ENCODE peak calls at places on chromosomes 7 and 10, in five cellular contexts. One of them, this sample, is unnamed.
A peak's percentile ranks its signal among the peaks of the same experiment; 100 is the strongest.

GRCh38 chr10:62733654-62734293 is 70.7 kb upstream of the ADO start:
- DNase-seq in tibial nerve: no peak
- DNase-seq in uterus: no peak
- DNase-seq in GM12865: no peak
- DNase-seq in dorsolateral prefrontal cortex: no peak
- DNase-seq in this sample: no peak

GRCh38 chr10:24503627-24504320 is 219.9 kb downstream of the ARHGAP21 start:
- DNase-seq in tibial nerve: peak; percentile 51
- DNase-seq in uterus: no peak
- DNase-seq in GM12865: peak; percentile 76
- DNase-seq in dorsolateral prefrontal cortex: no peak
- DNase-seq in this sample: no peak

GRCh38 chr10:84177541-84178386 is 4.2 kb downstream of the GPR15LG start:
- DNase-seq in tibial nerve: no peak
- DNase-seq in uterus: no peak
- DNase-seq in GM12865: peak; percentile 78
- DNase-seq in dorsolateral prefrontal cortex: peak; percentile 57
- DNase-seq in this sample: no peak

GRCh38 chr7:26372211-26372610 is 80.5 kb downstream of the SNX10 start:
- DNase-seq in tibial nerve: no peak
- DNase-seq in uterus: no peak
- DNase-seq in GM12865: no peak
- DNase-seq in dorsolateral prefrontal cortex: no peak
- DNase-seq in this sample: no peak

GRCh38 chr10:63264852-63265617 is 131.9 kb downstream of the NRBF2 start:
- DNase-seq in tibial nerve: peak; percentile 36
- DNase-seq in uterus: no peak
- DNase-seq in GM12865: peak; percentile 75
- DNase-seq in dorsolateral prefrontal cortex: no peak
- DNase-seq in this sample: no peak

GRCh38 chr10:130935897-130936550 is 375.5 kb downstream of the TCERG1L start:
- DNase-seq in tibial nerve: no peak
- DNase-seq in uterus: no peak
- DNase-seq in GM12865: no peak
- DNase-seq in dorsolateral prefrontal cortex: no peak
- DNase-seq in this sample: no peak

GRCh38 chr7:74405191-74405898 is 48.4 kb upstream of the GTF2IRD1 start:
- DNase-seq in tibial nerve: no peak
- DNase-seq in uterus: no peak
- DNase-seq in GM12865: no peak
- DNase-seq in dorsolateral prefrontal cortex: no peak
- DNase-seq in this sample: no peak

GRCh38 chr10:69869291-69869841 is 67.7 kb downstream of the COL13A1 start:
- DNase-seq in tibial nerve: no peak
- DNase-seq in uterus: no peak
- DNase-seq in GM12865: no peak
- DNase-seq in dorsolateral prefrontal cortex: no peak
- DNase-seq in this sample: no peak

GRCh38 chr10:62885656-62886461 is 69.7 kb upstream of the EGR2 start:
- DNase-seq in tibial nerve: no peak
- DNase-seq in uterus: no peak
- DNase-seq in GM12865: no peak
- DNase-seq in dorsolateral prefrontal cortex: no peak
- DNase-seq in this sample: no peak

GRCh38 chr10:97640868-97641811 is 669 bp downstream of the PI4K2A start:
- DNase-seq in tibial nerve: no peak
- DNase-seq in uterus: peak; percentile 16
- DNase-seq in GM12865: peak; percentile 34
- DNase-seq in dorsolateral prefrontal cortex: no peak
- DNase-seq in this sample: no peak

GRCh38 chr10:22619111-22619510 is 95.3 kb downstream of the PIP4K2A start:
- DNase-seq in tibial nerve: no peak
- DNase-seq in uterus: no peak
- DNase-seq in GM12865: no peak
- DNase-seq in dorsolateral prefrontal cortex: no peak
- DNase-seq in this sample: no peak

GRCh38 chr7:37510043-37510634 is 61.5 kb upstream of the ELMO1 start:
- DNase-seq in tibial nerve: no peak
- DNase-seq in uterus: no peak
- DNase-seq in GM12865: peak; percentile 42
- DNase-seq in dorsolateral prefrontal cortex: no peak
- DNase-seq in this sample: no peak

GRCh38 chr7:156549636-156550035 is 90.9 kb upstream of the RNF32 start:
- DNase-seq in tibial nerve: no peak
- DNase-seq in uterus: no peak
- DNase-seq in GM12865: no peak
- DNase-seq in dorsolateral prefrontal cortex: no peak
- DNase-seq in this sample: no peak

GRCh38 chr7:5344342-5344741 is 61.6 kb downstream of the SLC29A4 start:
- DNase-seq in tibial nerve: no peak
- DNase-seq in uterus: no peak
- DNase-seq in GM12865: no peak
- DNase-seq in dorsolateral prefrontal cortex: no peak
- DNase-seq in this sample: no peak

GRCh38 chr7:2931034-2931415 is 86.9 kb upstream of the GNA12 start:
- DNase-seq in tibial nerve: no peak
- DNase-seq in uterus: no peak
- DNase-seq in GM12865: no peak
- DNase-seq in dorsolateral prefrontal cortex: peak; percentile 21
- DNase-seq in this sample: no peak

GRCh38 chr10:308101-308500 is 172.8 kb downstream of the ZMYND11 start:
- DNase-seq in tibial nerve: no peak
- DNase-seq in uterus: no peak
- DNase-seq in GM12865: peak; percentile 39
- DNase-seq in dorsolateral prefrontal cortex: no peak
- DNase-seq in this sample: no peak

GRCh38 chr7:126041472-126041871 is 1111.8 kb upstream of the POT1 start:
- DNase-seq in tibial nerve: no peak
- DNase-seq in uterus: no peak
- DNase-seq in GM12865: no peak
- DNase-seq in dorsolateral prefrontal cortex: no peak
- DNase-seq in this sample: no peak

GRCh38 chr10:34739915-34740314 is 75.2 kb downstream of the PARD3 start:
- DNase-seq in tibial nerve: no peak
- DNase-seq in uterus: peak; percentile 66
- DNase-seq in GM12865: no peak
- DNase-seq in dorsolateral prefrontal cortex: no peak
- DNase-seq in this sample: no peak

GRCh38 chr10:102310356-102311024 is 65.2 kb downstream of the GBF1 start:
- DNase-seq in tibial nerve: no peak
- DNase-seq in uterus: no peak
- DNase-seq in GM12865: no peak
- DNase-seq in dorsolateral prefrontal cortex: no peak
- DNase-seq in this sample: no peak

GRCh38 chr7:103727982-103728610 is 261.4 kb downstream of the RELN start:
- DNase-seq in tibial nerve: no peak
- DNase-seq in uterus: no peak
- DNase-seq in GM12865: no peak
- DNase-seq in dorsolateral prefrontal cortex: no peak
- DNase-seq in this sample: no peak

GRCh38 chr10:103643381-103643780 is 149.9 kb downstream of the NEURL1 start:
- DNase-seq in tibial nerve: no peak
- DNase-seq in uterus: no peak
- DNase-seq in GM12865: no peak
- DNase-seq in dorsolateral prefrontal cortex: no peak
- DNase-seq in this sample: no peak

GRCh38 chr10:84247496-84247895 is 2.6 kb downstream of the RGR start:
- DNase-seq in tibial nerve: no peak
- DNase-seq in uterus: no peak
- DNase-seq in GM12865: no peak
- DNase-seq in dorsolateral prefrontal cortex: no peak
- DNase-seq in this sample: no peak

GRCh38 chr10:128158024-128158795 is 32.0 kb upstream of the MKI67 start:
- DNase-seq in tibial nerve: no peak
- DNase-seq in uterus: no peak
- DNase-seq in GM12865: no peak
- DNase-seq in dorsolateral prefrontal cortex: no peak
- DNase-seq in this sample: no peak

GRCh38 chr7:95105627-95106026 is 198.2 kb downstream of the PPP1R9A start:
- DNase-seq in tibial nerve: no peak
- DNase-seq in uterus: no peak
- DNase-seq in GM12865: no peak
- DNase-seq in dorsolateral prefrontal cortex: no peak
- DNase-seq in this sample: no peak

GRCh38 chr7:1969459-1970284 is 263.1 kb downstream of the MAD1L1 start:
- DNase-seq in tibial nerve: no peak
- DNase-seq in uterus: no peak
- DNase-seq in GM12865: no peak
- DNase-seq in dorsolateral prefrontal cortex: no peak
- DNase-seq in this sample: no peak

GRCh38 chr10:44358080-44358771 is 26.7 kb downstream of the CXCL12 start:
- DNase-seq in tibial nerve: no peak
- DNase-seq in uterus: no peak
- DNase-seq in GM12865: no peak
- DNase-seq in dorsolateral prefrontal cortex: no peak
- DNase-seq in this sample: no peak

GRCh38 chr10:66218258-66218657 is 707.6 kb upstream of the LRRTM3 start:
- DNase-seq in tibial nerve: no peak
- DNase-seq in uterus: no peak
- DNase-seq in GM12865: peak; percentile 6
- DNase-seq in dorsolateral prefrontal cortex: no peak
- DNase-seq in this sample: no peak

GRCh38 chr10:97210576-97210975 is 24.8 kb upstream of the SLIT1 start:
- DNase-seq in tibial nerve: peak; percentile 92
- DNase-seq in uterus: peak; percentile 65
- DNase-seq in GM12865: peak; percentile 79
- DNase-seq in dorsolateral prefrontal cortex: peak; percentile 76
- DNase-seq in this sample: peak; percentile 94

GRCh38 chr7:46854958-46855473 is 726.9 kb downstream of the TNS3 start:
- DNase-seq in tibial nerve: no peak
- DNase-seq in uterus: no peak
- DNase-seq in GM12865: no peak
- DNase-seq in dorsolateral prefrontal cortex: no peak
- DNase-seq in this sample: no peak

GRCh38 chr10:22606164-22606614 is 108.2 kb downstream of the PIP4K2A start:
- DNase-seq in tibial nerve: peak; percentile 33
- DNase-seq in uterus: no peak
- DNase-seq in GM12865: peak; percentile 97
- DNase-seq in dorsolateral prefrontal cortex: no peak
- DNase-seq in this sample: no peak

GRCh38 chr10:79375321-79376077 is 28.2 kb downstream of the PPIF start:
- DNase-seq in tibial nerve: no peak
- DNase-seq in uterus: no peak
- DNase-seq in GM12865: no peak
- DNase-seq in dorsolateral prefrontal cortex: no peak
- DNase-seq in this sample: no peak

GRCh38 chr10:81367132-81367531 is 507.9 kb upstream of the NRG3 start:
- DNase-seq in tibial nerve: no peak
- DNase-seq in uterus: no peak
- DNase-seq in GM12865: no peak
- DNase-seq in dorsolateral prefrontal cortex: no peak
- DNase-seq in this sample: no peak

GRCh38 chr10:93749218-93749799 is 8.4 kb upstream of the LGI1 start:
- DNase-seq in tibial nerve: peak; percentile 16
- DNase-seq in uterus: no peak
- DNase-seq in GM12865: no peak
- DNase-seq in dorsolateral prefrontal cortex: no peak
- DNase-seq in this sample: no peak

GRCh38 chr7:151864561-151864960 is 12.4 kb downstream of the PRKAG2 start:
- DNase-seq in tibial nerve: no peak
- DNase-seq in uterus: no peak
- DNase-seq in GM12865: no peak
- DNase-seq in dorsolateral prefrontal cortex: no peak
- DNase-seq in this sample: no peak

GRCh38 chr7:20784311-20785210 is 2.1 kb downstream of the SP8 start:
- DNase-seq in tibial nerve: no peak
- DNase-seq in uterus: no peak
- DNase-seq in GM12865: no peak
- DNase-seq in dorsolateral prefrontal cortex: no peak
- DNase-seq in this sample: no peak

GRCh38 chr10:13270877-13271551 is 28.9 kb downstream of the PHYH start:
- DNase-seq in tibial nerve: no peak
- DNase-seq in uterus: no peak
- DNase-seq in GM12865: no peak
- DNase-seq in dorsolateral prefrontal cortex: no peak
- DNase-seq in this sample: no peak

GRCh38 chr10:48701139-48701901 is 16.6 kb downstream of the WDFY4 start:
- DNase-seq in tibial nerve: no peak
- DNase-seq in uterus: no peak
- DNase-seq in GM12865: peak; percentile 39
- DNase-seq in dorsolateral prefrontal cortex: no peak
- DNase-seq in this sample: no peak
- TF ChIP-seq CTCF in tibial nerve: no peak
- TF ChIP-seq CTCF in uterus: no peak
- TF ChIP-seq CTCF in GM12865: peak; percentile 28
- TF ChIP-seq CTCF in dorsolateral prefrontal cortex: no peak
- TF ChIP-seq CTCF in this sample: no peak

GRCh38 chr7:134991469-134992339 is 5.4 kb downstream of the AGBL3 start:
- DNase-seq in tibial nerve: no peak
- DNase-seq in uterus: no peak
- DNase-seq in GM12865: peak; percentile 25
- DNase-seq in dorsolateral prefrontal cortex: no peak
- DNase-seq in this sample: no peak

GRCh38 chr7:134988161-134988560 is 1.9 kb downstream of the AGBL3 start:
- DNase-seq in tibial nerve: no peak
- DNase-seq in uterus: no peak
- DNase-seq in GM12865: no peak
- DNase-seq in dorsolateral prefrontal cortex: no peak
- DNase-seq in this sample: no peak

GRCh38 chr7:134986363-134987231 is at the start of gene AGBL3:
- DNase-seq in tibial nerve: peak; percentile 94
- DNase-seq in uterus: peak; percentile 98
- DNase-seq in GM12865: peak; percentile 96
- DNase-seq in dorsolateral prefrontal cortex: peak; percentile 93
- DNase-seq in this sample: peak; percentile 94

DNA sequence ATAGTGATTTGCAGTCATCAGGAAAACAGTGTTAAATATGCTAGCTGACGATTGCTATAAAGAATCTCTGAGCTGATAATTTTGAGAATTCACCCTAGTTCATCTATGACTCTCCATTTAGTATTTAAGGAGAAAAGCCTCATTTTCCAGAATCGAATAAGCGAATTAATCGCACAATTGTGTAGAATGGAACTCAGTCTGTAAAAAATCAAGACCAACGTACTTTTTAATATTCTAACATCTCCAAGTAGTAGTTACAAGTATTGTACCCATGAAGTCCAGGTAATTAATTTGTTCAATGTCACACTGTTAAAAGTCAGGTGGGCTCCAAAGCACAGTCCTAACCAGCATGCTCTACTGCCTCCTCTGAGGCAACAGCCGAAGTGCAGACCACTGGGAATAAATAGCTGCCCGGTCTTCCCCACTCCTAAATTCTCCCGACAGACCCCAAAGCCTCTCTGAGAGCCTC is 380 bp upstream of the AGBL3 start:
- DNase-seq in tibial nerve: no peak
- DNase-seq in uterus: no peak
- DNase-seq in GM12865: no peak
- DNase-seq in dorsolateral prefrontal cortex: no peak
- DNase-seq in this sample: no peak
- TF ChIP-seq CTCF in tibial nerve: no peak
- TF ChIP-seq CTCF in uterus: no peak
- TF ChIP-seq CTCF in GM12865: peak; percentile 27
- TF ChIP-seq CTCF in dorsolateral prefrontal cortex: no peak
- TF ChIP-seq CTCF in this sample: no peak

GRCh38 chr7:43353902-43354301 is 229.0 kb upstream of the STK17A start:
- DNase-seq in tibial nerve: no peak
- DNase-seq in uterus: no peak
- DNase-seq in GM12865: no peak
- DNase-seq in dorsolateral prefrontal cortex: no peak
- DNase-seq in this sample: no peak
- TF ChIP-seq CTCF in tibial nerve: no peak
- TF ChIP-seq CTCF in uterus: no peak
- TF ChIP-seq CTCF in GM12865: no peak
- TF ChIP-seq CTCF in dorsolateral prefrontal cortex: no peak
- TF ChIP-seq CTCF in this sample: no peak

GRCh38 chr7:148702876-148703670 is 4.4 kb downstream of the CUL1 start:
- DNase-seq in tibial nerve: no peak
- DNase-seq in uterus: no peak
- DNase-seq in GM12865: no peak
- DNase-seq in dorsolateral prefrontal cortex: no peak
- DNase-seq in this sample: no peak
- TF ChIP-seq CTCF in tibial nerve: no peak
- TF ChIP-seq CTCF in uterus: no peak
- TF ChIP-seq CTCF in GM12865: no peak
- TF ChIP-seq CTCF in dorsolateral prefrontal cortex: no peak
- TF ChIP-seq CTCF in this sample: no peak